ENCODE peak calls at places on chromosomes 16 and 17, in ten cellular contexts. U, G, I, B, X, Y, D, A, J and H are unnamed samples.

GRCh38 chr17:60968266-60968665 is 290.6 kb downstream of the BCAS3 start:
- DNase-seq in J (no peak), I (no peak), D (no peak), U (no peak), B (no peak), X (no peak), Y (no peak), G (no peak), A (no peak), H (no peak)

GRCh38 chr16:588639-588888 is 1.3 kb upstream of the RAB40C start:
- DNase-seq in I (peak; percentile 55), U (no peak), D (no peak), G (no peak), B (no peak), A (no peak), X (no peak), J (peak; percentile 62), Y (peak; percentile 56), H (peak; percentile 59)

GRCh38 chr17:73524941-73525679 is 119.1 kb downstream of the SDK2 start:
- DNase-seq in D (no peak), I (no peak), B (no peak), G (no peak), Y (no peak), U (no peak), X (no peak), A (no peak), J (no peak), H (no peak)

GRCh38 chr17:72977768-72978417 is 114.6 kb downstream of the SLC39A11 start:
- DNase-seq in A (no peak), X (no peak), G (no peak), I (peak; percentile 82), J (peak; percentile 54), Y (no peak), B (no peak), U (peak; percentile 4), D (no peak), H (no peak)

GRCh38 chr17:56499799-56500388 is 93.6 kb upstream of the NOG start:
- DNase-seq in B (no peak), X (no peak), D (no peak), A (no peak), I (peak; percentile 41), Y (peak; percentile 16), U (no peak), J (peak; percentile 9), G (no peak), H (peak; percentile 21)

GRCh38 chr17:13827118-13827517 is 225.4 kb upstream of the HS3ST3A1 start:
- DNase-seq in Y (no peak), G (no peak), U (no peak), B (no peak), A (no peak), X (no peak), J (no peak), D (no peak), I (no peak), H (no peak)

GRCh38 chr16:710500-711075 is 4.3 kb upstream of the METRN start:
- DNase-seq in B (no peak), Y (no peak), I (no peak), G (no peak), A (no peak), U (no peak), X (no peak), J (no peak), D (no peak), H (no peak)

GRCh38 chr17:8632087-8632486 is 1.6 kb upstream of the MYH10 start:
- DNase-seq in J (no peak), A (no peak), U (no peak), D (no peak), I (no peak), B (no peak), G (no peak), X (no peak), Y (peak; percentile 10), H (no peak)

GRCh38 chr16:86026916-86027315 is 128.0 kb downstream of the IRF8 start:
- DNase-seq in Y (no peak), B (no peak), I (no peak), A (no peak), J (no peak), G (no peak), X (no peak), D (no peak), U (no peak), H (no peak)

GRCh38 chr16:30054959-30055553 is 10.5 kb upstream of the ALDOA start:
- DNase-seq in U (no peak), I (peak; percentile 67), B (no peak), A (no peak), D (peak; percentile 78), G (no peak), X (no peak), Y (peak; percentile 74), J (no peak), H (no peak)

GRCh38 chr17:40563371-40564052 is 1.8 kb downstream of the CCR7 start:
- DNase-seq in I (no peak), Y (no peak), D (no peak), J (no peak), B (no peak), A (no peak), U (no peak), X (no peak), G (no peak), H (no peak)

GRCh38 chr17:7002288-7003047 is 6.6 kb downstream of the ALOX12 start:
- DNase-seq in U (no peak), X (no peak), D (no peak), G (no peak), Y (no peak), B (no peak), I (no peak), J (no peak), A (no peak), H (no peak)

GRCh38 chr17:6998855-6999508 is 3.1 kb downstream of the ALOX12 start:
- DNase-seq in J (no peak), A (no peak), G (no peak), Y (no peak), U (no peak), I (no peak), D (no peak), X (no peak), B (no peak), H (no peak)

GRCh38 chr17:7003745-7004144 is 7.9 kb downstream of the ALOX12 start:
- DNase-seq in A (no peak), G (no peak), B (no peak), X (no peak), J (no peak), I (no peak), Y (no peak), D (no peak), U (no peak), H (no peak)

GRCh38 chr17:7004398-7005253 is 7.8 kb upstream of the RNASEK start:
- DNase-seq in G (no peak), J (peak; percentile 43), U (peak; percentile 31), Y (no peak), X (no peak), B (no peak), I (peak; percentile 73), A (no peak), D (no peak), H (peak; percentile 56)

GRCh38 chr17:7001562-7001961 is 5.7 kb downstream of the ALOX12 start:
- DNase-seq in G (no peak), A (no peak), D (no peak), B (no peak), J (peak; percentile 42), I (no peak), U (no peak), X (no peak), Y (peak; percentile 74), H (no peak)
- TF ChIP-seq CTCF in G (peak; percentile 64), A (peak; percentile 56), D (peak; percentile 53), B (peak; percentile 64), J (peak; percentile 81), I (peak; percentile 70), U (peak; percentile 75), X (no peak), Y (peak; percentile 69), H (peak; percentile 75)

GRCh38 chr17:43324205-43324893 is 74.4 kb upstream of the ARL4D start:
- DNase-seq in X (no peak), U (no peak), J (no peak), A (no peak), D (no peak), Y (no peak), G (no peak), B (no peak), I (no peak), H (no peak)
- TF ChIP-seq CTCF in X (no peak), U (peak; percentile 23), J (peak; percentile 42), A (peak; percentile 25), D (no peak), Y (peak; percentile 28), G (no peak), B (peak; percentile 28), I (no peak), H (peak; percentile 8)

GRCh38 chr17:1888741-1889140 is 58.9 kb downstream of the RPA1 start:
- DNase-seq in Y (no peak), B (no peak), G (no peak), A (no peak), U (no peak), D (no peak), X (no peak), J (no peak), I (no peak), H (no peak)

GRCh38 chr17:1882836-1883235 is 53.0 kb downstream of the RPA1 start:
- DNase-seq in A (no peak), B (no peak), U (no peak), D (peak; percentile 26), I (no peak), X (no peak), J (peak; percentile 51), Y (peak; percentile 25), G (no peak), H (peak; percentile 19)

GRCh38 chr17:1878419-1879121 is 48.8 kb downstream of the RPA1 start:
- DNase-seq in X (no peak), I (no peak), G (no peak), Y (no peak), A (no peak), B (no peak), J (no peak), D (no peak), U (no peak), H (no peak)

GRCh38 chr17:1880851-1881630 is 51.2 kb downstream of the RPA1 start:
- DNase-seq in X (no peak), Y (no peak), D (no peak), A (no peak), U (no peak), B (no peak), J (no peak), I (no peak), G (no peak), H (no peak)

DNA sequence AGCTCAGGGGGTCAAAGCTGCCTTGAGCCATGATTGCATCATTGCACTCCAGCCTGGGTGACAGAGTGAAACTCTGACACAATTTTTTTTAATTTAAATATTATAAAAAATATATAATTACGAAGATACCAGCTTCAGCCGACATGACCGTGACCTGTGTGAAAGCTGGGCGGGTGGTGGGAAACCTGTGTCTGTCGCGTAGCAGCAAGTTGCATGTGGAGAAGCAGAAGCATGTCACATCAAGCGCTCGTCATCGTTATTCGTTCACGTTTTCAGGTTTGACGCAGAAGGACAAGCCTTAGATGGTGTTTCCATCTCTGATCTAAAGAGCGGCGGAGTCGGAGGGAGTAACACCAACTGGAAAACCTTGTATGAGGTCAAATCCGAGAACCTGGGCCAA is 53.7 kb downstream of the RPA1 start:
- DNase-seq in U (no peak), Y (no peak), B (no peak), X (no peak), A (no peak), D (no peak), I (no peak), G (no peak), J (no peak), H (no peak)
- TF ChIP-seq CTCF in U (no peak), Y (no peak), B (no peak), X (no peak), A (no peak), D (no peak), I (no peak), G (no peak), J (no peak), H (no peak)

GRCh38 chr16:62298567-62298966 is 262.3 kb upstream of the CDH8 start:
- DNase-seq in I (no peak), X (no peak), Y (no peak), G (no peak), B (no peak), A (no peak), J (no peak), U (no peak), D (no peak), H (no peak)
- TF ChIP-seq CTCF in I (no peak), X (no peak), Y (no peak), G (no peak), B (no peak), A (no peak), J (no peak), U (no peak), D (no peak), H (no peak)